ENCODE peak calls at places on chromosomes 16 and 17, in nine cellular contexts. One of them, this sample, is unnamed.

GRCh38 chr16:47431960-47432359 is 28.9 kb downstream of the ITFG1 start:
- DNase-seq in right lobe of liver: no peak
- DNase-seq in uterus: no peak
- DNase-seq in Peyer's patch: no peak
- DNase-seq in sigmoid colon: no peak
- DNase-seq in A549: no peak
- DNase-seq in body of pancreas: no peak
- DNase-seq in ovary: no peak
- DNase-seq in tibial nerve: no peak
- DNase-seq in this sample: no peak

GRCh38 chr17:79133986-79134385 is 59.4 kb downstream of the ENGASE start:
- DNase-seq in right lobe of liver: no peak
- DNase-seq in ovary: no peak
- DNase-seq in tibial nerve: no peak
- DNase-seq in uterus: no peak
- DNase-seq in body of pancreas: no peak
- DNase-seq in A549: no peak
- DNase-seq in sigmoid colon: no peak
- DNase-seq in Peyer's patch: no peak
- DNase-seq in this sample: no peak

GRCh38 chr17:57215317-57215716 is 41.0 kb upstream of the MSI2 start:
- DNase-seq in ovary: no peak
- DNase-seq in uterus: peak; percentile 23
- DNase-seq in right lobe of liver: no peak
- DNase-seq in sigmoid colon: no peak
- DNase-seq in Peyer's patch: no peak
- DNase-seq in tibial nerve: no peak
- DNase-seq in A549: no peak
- DNase-seq in body of pancreas: peak; percentile 14
- DNase-seq in this sample: no peak

GRCh38 chr17:37717627-37718382 is 27.1 kb downstream of the HNF1B start:
- DNase-seq in tibial nerve: no peak
- DNase-seq in Peyer's patch: no peak
- DNase-seq in sigmoid colon: no peak
- DNase-seq in body of pancreas: no peak
- DNase-seq in uterus: no peak
- DNase-seq in right lobe of liver: no peak
- DNase-seq in A549: no peak
- DNase-seq in ovary: no peak
- DNase-seq in this sample: no peak

GRCh38 chr16:49592507-49593422 is 219.2 kb downstream of the C16orf78 start:
- DNase-seq in right lobe of liver: no peak
- DNase-seq in ovary: no peak
- DNase-seq in sigmoid colon: no peak
- DNase-seq in tibial nerve: no peak
- DNase-seq in Peyer's patch: peak; percentile 27
- DNase-seq in body of pancreas: no peak
- DNase-seq in A549: peak; percentile 69
- DNase-seq in uterus: no peak
- DNase-seq in this sample: no peak

GRCh38 chr17:74412581-74412980 is 19.3 kb upstream of the GPRC5C start:
- DNase-seq in sigmoid colon: no peak
- DNase-seq in body of pancreas: no peak
- DNase-seq in right lobe of liver: no peak
- DNase-seq in uterus: no peak
- DNase-seq in A549: no peak
- DNase-seq in Peyer's patch: no peak
- DNase-seq in tibial nerve: no peak
- DNase-seq in ovary: no peak
- DNase-seq in this sample: no peak

GRCh38 chr17:78674595-78675315 is 97.6 kb upstream of the DNAH17 start:
- DNase-seq in body of pancreas: peak; percentile 62
- DNase-seq in A549: no peak
- DNase-seq in Peyer's patch: no peak
- DNase-seq in uterus: no peak
- DNase-seq in right lobe of liver: no peak
- DNase-seq in ovary: no peak
- DNase-seq in sigmoid colon: no peak
- DNase-seq in tibial nerve: no peak
- DNase-seq in this sample: no peak

GRCh38 chr17:57654040-57654775 is 90.9 kb downstream of the CCDC182 start:
- DNase-seq in tibial nerve: no peak
- DNase-seq in A549: no peak
- DNase-seq in ovary: no peak
- DNase-seq in Peyer's patch: no peak
- DNase-seq in right lobe of liver: no peak
- DNase-seq in body of pancreas: no peak
- DNase-seq in sigmoid colon: no peak
- DNase-seq in uterus: no peak
- DNase-seq in this sample: no peak

GRCh38 chr17:67281053-67281452 is 36.1 kb upstream of the HELZ start:
- DNase-seq in Peyer's patch: no peak
- DNase-seq in right lobe of liver: no peak
- DNase-seq in body of pancreas: no peak
- DNase-seq in uterus: no peak
- DNase-seq in sigmoid colon: no peak
- DNase-seq in tibial nerve: no peak
- DNase-seq in ovary: no peak
- DNase-seq in A549: no peak
- DNase-seq in this sample: no peak

GRCh38 chr17:17757391-17757791 is 76.1 kb downstream of the RAI1 start:
- DNase-seq in ovary: no peak
- DNase-seq in right lobe of liver: no peak
- DNase-seq in Peyer's patch: peak; percentile 80
- DNase-seq in body of pancreas: no peak
- DNase-seq in A549: no peak
- DNase-seq in tibial nerve: no peak
- DNase-seq in sigmoid colon: no peak
- DNase-seq in uterus: no peak
- DNase-seq in this sample: no peak

GRCh38 chr16:19885456-19886060 is 910 bp upstream of the GPRC5B start:
- DNase-seq in body of pancreas: peak; percentile 41
- DNase-seq in right lobe of liver: peak; percentile 55
- DNase-seq in uterus: peak; percentile 27
- DNase-seq in sigmoid colon: no peak
- DNase-seq in tibial nerve: no peak
- DNase-seq in ovary: peak; percentile 66
- DNase-seq in Peyer's patch: no peak
- DNase-seq in A549: no peak
- DNase-seq in this sample: peak; percentile 34

GRCh38 chr17:22217135-22217534 is 524.8 kb downstream of the KCNJ18 start:
- DNase-seq in sigmoid colon: no peak
- DNase-seq in A549: no peak
- DNase-seq in uterus: no peak
- DNase-seq in tibial nerve: no peak
- DNase-seq in body of pancreas: no peak
- DNase-seq in Peyer's patch: no peak
- DNase-seq in right lobe of liver: no peak
- DNase-seq in ovary: no peak
- DNase-seq in this sample: no peak

GRCh38 chr16:24668481-24669001 is 60.9 kb upstream of the TNRC6A start:
- DNase-seq in Peyer's patch: no peak
- DNase-seq in ovary: no peak
- DNase-seq in tibial nerve: no peak
- DNase-seq in right lobe of liver: no peak
- DNase-seq in A549: no peak
- DNase-seq in sigmoid colon: no peak
- DNase-seq in uterus: peak; percentile 81
- DNase-seq in body of pancreas: peak; percentile 17
- DNase-seq in this sample: no peak

GRCh38 chr17:47735536-47736011 is 2.5 kb downstream of the TBX21 start:
- DNase-seq in A549: no peak
- DNase-seq in ovary: no peak
- DNase-seq in tibial nerve: no peak
- DNase-seq in sigmoid colon: peak; percentile 56
- DNase-seq in Peyer's patch: peak; percentile 36
- DNase-seq in body of pancreas: no peak
- DNase-seq in right lobe of liver: no peak
- DNase-seq in uterus: no peak
- DNase-seq in this sample: no peak

GRCh38 chr16:50531901-50532300 is 16.3 kb upstream of the NKD1 start:
- DNase-seq in body of pancreas: no peak
- DNase-seq in tibial nerve: no peak
- DNase-seq in ovary: no peak
- DNase-seq in Peyer's patch: no peak
- DNase-seq in sigmoid colon: no peak
- DNase-seq in uterus: no peak
- DNase-seq in A549: no peak
- DNase-seq in right lobe of liver: no peak
- DNase-seq in this sample: peak; percentile 2

GRCh38 chr17:44186307-44187130 is at the start of gene TMUB2:
- DNase-seq in tibial nerve: peak; percentile 99
- DNase-seq in A549: peak; percentile 100
- DNase-seq in sigmoid colon: peak; percentile 99
- DNase-seq in body of pancreas: peak; percentile 100
- DNase-seq in ovary: peak; percentile 99
- DNase-seq in uterus: peak; percentile 99
- DNase-seq in Peyer's patch: peak; percentile 100
- DNase-seq in right lobe of liver: peak; percentile 99
- DNase-seq in this sample: peak; percentile 99
- TF ChIP-seq POLR2A in tibial nerve: no peak
- TF ChIP-seq POLR2A in A549: peak; percentile 98
- TF ChIP-seq POLR2A in sigmoid colon: peak; percentile 81
- TF ChIP-seq POLR2A in body of pancreas: peak; percentile 94
- TF ChIP-seq POLR2A in ovary: peak; percentile 71
- TF ChIP-seq POLR2A in uterus: peak; percentile 85
- TF ChIP-seq POLR2A in Peyer's patch: peak; percentile 82
- TF ChIP-seq POLR2A in right lobe of liver: peak; percentile 89
- TF ChIP-seq POLR2A in this sample: no peak

GRCh38 chr16:28202147-28202746 is 9.5 kb downstream of the XPO6 start:
- DNase-seq in A549: no peak
- DNase-seq in body of pancreas: no peak
- DNase-seq in sigmoid colon: no peak
- DNase-seq in tibial nerve: no peak
- DNase-seq in ovary: no peak
- DNase-seq in Peyer's patch: no peak
- DNase-seq in uterus: no peak
- DNase-seq in right lobe of liver: no peak
- DNase-seq in this sample: no peak
- TF ChIP-seq CTCF in A549: no peak
- TF ChIP-seq CTCF in body of pancreas: no peak
- TF ChIP-seq CTCF in sigmoid colon: no peak
- TF ChIP-seq CTCF in tibial nerve: no peak
- TF ChIP-seq CTCF in ovary: no peak
- TF ChIP-seq CTCF in Peyer's patch: no peak
- TF ChIP-seq CTCF in uterus: no peak
- TF ChIP-seq CTCF in right lobe of liver: no peak
- TF ChIP-seq CTCF in this sample: no peak

DNA sequence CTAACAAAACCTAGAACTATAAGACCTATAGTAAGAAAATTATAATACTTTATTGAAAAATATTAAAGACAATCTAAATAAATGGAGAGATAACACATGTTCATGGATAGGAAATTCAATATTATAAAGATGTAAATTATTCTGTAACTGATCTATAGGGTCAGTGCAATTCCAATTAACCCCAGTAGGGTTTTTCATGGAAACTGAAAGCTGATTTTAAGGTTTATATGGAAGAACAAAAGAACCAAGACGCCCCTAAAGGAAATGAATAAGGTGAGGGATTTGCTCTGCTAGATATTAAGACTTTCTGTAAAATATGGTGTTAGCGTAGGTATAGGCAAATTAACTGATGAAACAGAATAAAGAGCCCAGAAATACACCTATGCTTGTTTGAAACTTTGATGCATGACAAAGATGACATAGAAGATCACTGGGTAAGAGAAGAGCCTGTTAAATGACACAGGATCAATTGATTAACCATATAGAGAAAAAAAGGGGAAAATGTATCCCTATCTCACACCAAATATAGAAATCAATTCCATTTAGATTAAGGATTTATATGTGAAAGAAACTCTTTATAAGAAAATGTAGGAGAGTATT is 3.0 kb downstream of the ICAM2 start:
- DNase-seq in tibial nerve: no peak
- DNase-seq in body of pancreas: no peak
- DNase-seq in right lobe of liver: no peak
- DNase-seq in ovary: no peak
- DNase-seq in Peyer's patch: no peak
- DNase-seq in sigmoid colon: no peak
- DNase-seq in A549: no peak
- DNase-seq in uterus: no peak
- DNase-seq in this sample: no peak
- H3K27ac ChIP-seq in tibial nerve: no peak overlapping the region
- H3K27ac ChIP-seq in body of pancreas: no peak overlapping the region
- H3K27ac ChIP-seq in right lobe of liver: no peak overlapping the region
- H3K27ac ChIP-seq in ovary: no peak overlapping the region
- H3K27ac ChIP-seq in Peyer's patch: peak overlapping the region; percentile 91
- H3K27ac ChIP-seq in sigmoid colon: no peak overlapping the region
- H3K27ac ChIP-seq in A549: no peak overlapping the region
- H3K27ac ChIP-seq in uterus: no peak overlapping the region
- H3K27ac ChIP-seq in this sample: no peak overlapping the region

GRCh38 chr16:75420987-75421819 is 12.1 kb downstream of the CFDP1 start:
- DNase-seq in uterus: peak; percentile 77
- DNase-seq in body of pancreas: peak; percentile 70
- DNase-seq in A549: no peak
- DNase-seq in Peyer's patch: peak; percentile 43
- DNase-seq in tibial nerve: peak; percentile 35
- DNase-seq in right lobe of liver: peak; percentile 65
- DNase-seq in ovary: peak; percentile 60
- DNase-seq in sigmoid colon: peak; percentile 84
- DNase-seq in this sample: peak; percentile 90
- TF ChIP-seq POLR2A in uterus: no peak
- TF ChIP-seq POLR2A in body of pancreas: no peak
- TF ChIP-seq POLR2A in A549: peak; percentile 15
- TF ChIP-seq POLR2A in Peyer's patch: no peak
- TF ChIP-seq POLR2A in tibial nerve: no peak
- TF ChIP-seq POLR2A in right lobe of liver: no peak
- TF ChIP-seq POLR2A in ovary: no peak
- TF ChIP-seq POLR2A in sigmoid colon: no peak
- TF ChIP-seq POLR2A in this sample: no peak

DNA sequence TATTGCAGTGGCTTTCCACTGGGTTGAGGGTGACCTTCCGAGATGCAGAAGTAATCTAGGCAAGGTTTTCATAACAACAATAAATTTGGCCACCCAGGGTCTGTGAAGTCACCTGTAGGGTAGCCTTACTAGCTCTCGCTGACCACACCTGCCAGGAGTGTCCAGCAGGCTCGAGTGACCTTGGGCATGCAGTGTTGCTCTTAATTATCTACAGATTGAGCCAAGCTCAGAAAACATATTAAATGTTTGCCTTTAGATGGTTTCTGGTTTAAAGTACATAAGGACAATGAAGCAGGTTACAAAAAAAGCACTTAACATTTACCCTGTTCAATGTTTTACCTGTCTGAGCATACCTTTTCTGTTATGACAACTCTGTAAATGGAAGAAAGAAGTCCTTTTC is 1.8 kb downstream of the TBC1D24 start:
- DNase-seq in A549: no peak
- DNase-seq in uterus: no peak
- DNase-seq in sigmoid colon: no peak
- DNase-seq in tibial nerve: no peak
- DNase-seq in Peyer's patch: no peak
- DNase-seq in right lobe of liver: no peak
- DNase-seq in ovary: no peak
- DNase-seq in body of pancreas: peak; percentile 61
- DNase-seq in this sample: no peak
- TF ChIP-seq CTCF in A549: no peak
- TF ChIP-seq CTCF in uterus: no peak
- TF ChIP-seq CTCF in sigmoid colon: no peak
- TF ChIP-seq CTCF in tibial nerve: no peak
- TF ChIP-seq CTCF in Peyer's patch: no peak
- TF ChIP-seq CTCF in right lobe of liver: no peak
- TF ChIP-seq CTCF in ovary: no peak
- TF ChIP-seq CTCF in body of pancreas: no peak
- TF ChIP-seq CTCF in this sample: no peak

This sample was measured in heart left ventricle.